ENCODE peak calls at places on chromosomes 11 and 22, in seven cellular contexts. U, G, A, E, L, O and R are unnamed samples.

GRCh38 chr22:19504900-19505734 is 19.1 kb downstream of the CLDN5 start:
- DNase-seq in G (no peak), O (no peak), A (no peak), E (no peak), L (no peak), U (no peak), R (no peak)

GRCh38 chr22:35835998-35836691 is 118.5 kb downstream of the APOL5 start:
- DNase-seq in L (no peak), A (no peak), G (no peak), O (peak; percentile 86), E (no peak), U (peak; percentile 81), R (peak; percentile 75)

GRCh38 chr11:5369793-5370192 is 13.8 kb upstream of the OR51M1 start:
- DNase-seq in O (peak; percentile 60), A (peak; percentile 26), G (peak; percentile 14), U (peak; percentile 72), L (peak; percentile 17), E (peak; percentile 25), R (peak; percentile 1)

GRCh38 chr11:17992916-17993315 is 19.9 kb downstream of the SERGEF start:
- DNase-seq in L (no peak), O (no peak), U (no peak), E (no peak), G (no peak), A (no peak), R (no peak)

GRCh38 chr11:91926967-91927366 is 297.7 kb upstream of the FAT3 start:
- DNase-seq in G (no peak), E (no peak), L (no peak), U (no peak), O (peak; percentile 24), A (no peak), R (no peak)

GRCh38 chr11:116740741-116741140 is 32.0 kb downstream of the BUD13 start:
- DNase-seq in O (no peak), U (no peak), E (no peak), A (no peak), G (no peak), L (no peak), R (no peak)

GRCh38 chr22:25747245-25747944 is 5.4 kb downstream of the MYO18B start:
- DNase-seq in U (peak; percentile 65), G (no peak), E (no peak), L (no peak), A (no peak), O (peak; percentile 96), R (peak; percentile 36)

GRCh38 chr11:105449100-105449734 is 160.7 kb upstream of the GRIA4 start:
- DNase-seq in O (no peak), G (no peak), E (no peak), U (no peak), A (no peak), L (no peak), R (no peak)

GRCh38 chr11:123543796-123544195 is 110.6 kb downstream of the SCN3B start:
- DNase-seq in L (no peak), U (peak; percentile 88), E (no peak), G (no peak), A (no peak), O (peak; percentile 75), R (peak; percentile 85)

GRCh38 chr11:76265771-76266241 is 59.5 kb upstream of the WNT11 start:
- DNase-seq in U (no peak), A (no peak), L (no peak), G (no peak), O (no peak), E (no peak), R (no peak)

GRCh38 chr11:114440971-114441810 is 1.9 kb downstream of the REXO2 start:
- DNase-seq in O (no peak), L (no peak), A (no peak), E (no peak), G (no peak), U (no peak), R (no peak)

GRCh38 chr11:108697872-108698473 is 33.1 kb downstream of the DDX10 start:
- DNase-seq in A (peak; percentile 47), U (peak; percentile 59), O (peak; percentile 83), G (peak; percentile 73), E (peak; percentile 69), L (peak; percentile 73), R (peak; percentile 67)

GRCh38 chr22:33889748-33890147 is 30.5 kb downstream of the LARGE1 start:
- DNase-seq in A (no peak), O (no peak), G (no peak), E (no peak), U (no peak), L (no peak), R (no peak)

GRCh38 chr22:50673231-50674126 is 856 bp downstream of the SHANK3 start:
- DNase-seq in G (peak; percentile 53), L (peak; percentile 53), E (peak; percentile 67), O (no peak), U (no peak), A (peak; percentile 56), R (no peak)

GRCh38 chr11:118167253-118167652 is 9.2 kb downstream of the SCN2B start:
- DNase-seq in A (no peak), O (no peak), U (no peak), L (no peak), E (no peak), G (no peak), R (no peak)

GRCh38 chr11:118167906-118168305 is 8.5 kb downstream of the SCN2B start:
- DNase-seq in G (no peak), A (no peak), E (no peak), O (no peak), L (no peak), U (no peak), R (no peak)

GRCh38 chr11:118164885-118165284 is 11.6 kb downstream of the SCN2B start:
- DNase-seq in U (no peak), O (no peak), G (no peak), L (no peak), A (no peak), E (no peak), R (no peak)

GRCh38 chr11:118168316-118168715 is 8.1 kb downstream of the SCN2B start:
- DNase-seq in A (no peak), G (no peak), L (no peak), E (no peak), O (no peak), U (no peak), R (no peak)

DNA sequence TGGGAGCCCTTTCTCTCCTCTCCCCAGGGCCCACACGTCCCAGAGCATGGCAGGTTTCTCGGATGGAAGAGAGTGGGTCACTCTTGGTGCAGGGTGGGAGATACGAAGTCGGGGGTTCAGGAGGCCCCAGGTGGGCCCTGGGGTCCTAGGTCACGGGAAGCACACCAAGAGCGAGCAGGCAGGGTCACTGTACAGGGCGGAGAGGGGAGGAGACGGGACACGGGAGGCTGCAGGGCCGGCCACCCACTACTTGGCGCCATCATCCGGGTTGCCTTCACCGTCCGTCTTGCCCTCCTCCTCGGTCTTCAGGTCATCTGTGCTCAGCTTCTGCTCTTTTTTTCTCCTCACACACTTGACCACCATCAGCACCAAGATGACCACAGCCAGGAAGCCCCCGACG is 9.8 kb downstream of the SCN2B start:
- DNase-seq in U (no peak), E (no peak), G (no peak), L (no peak), A (no peak), O (no peak), R (no peak)
- TF ChIP-seq CTCF in U (no peak), E (no peak), G (no peak), L (no peak), A (no peak), O (no peak), R (no peak)

GRCh38 chr11:124583827-124584226 is 14.0 kb downstream of the OR8A1 start:
- DNase-seq in G (no peak), U (no peak), L (no peak), A (no peak), E (no peak), O (no peak), R (no peak)

GRCh38 chr11:124584681-124585372 is 15.0 kb downstream of the OR8A1 start:
- DNase-seq in A (no peak), L (no peak), U (no peak), G (no peak), O (no peak), E (no peak), R (no peak)

GRCh38 chr11:124582565-124582964 is 12.8 kb downstream of the OR8A1 start:
- DNase-seq in G (no peak), U (no peak), O (no peak), L (no peak), E (no peak), A (no peak), R (no peak)

GRCh38 chr11:124581817-124582216 is 12.0 kb downstream of the OR8A1 start:
- DNase-seq in U (no peak), E (no peak), O (no peak), L (no peak), A (no peak), G (no peak), R (no peak)

DNA sequence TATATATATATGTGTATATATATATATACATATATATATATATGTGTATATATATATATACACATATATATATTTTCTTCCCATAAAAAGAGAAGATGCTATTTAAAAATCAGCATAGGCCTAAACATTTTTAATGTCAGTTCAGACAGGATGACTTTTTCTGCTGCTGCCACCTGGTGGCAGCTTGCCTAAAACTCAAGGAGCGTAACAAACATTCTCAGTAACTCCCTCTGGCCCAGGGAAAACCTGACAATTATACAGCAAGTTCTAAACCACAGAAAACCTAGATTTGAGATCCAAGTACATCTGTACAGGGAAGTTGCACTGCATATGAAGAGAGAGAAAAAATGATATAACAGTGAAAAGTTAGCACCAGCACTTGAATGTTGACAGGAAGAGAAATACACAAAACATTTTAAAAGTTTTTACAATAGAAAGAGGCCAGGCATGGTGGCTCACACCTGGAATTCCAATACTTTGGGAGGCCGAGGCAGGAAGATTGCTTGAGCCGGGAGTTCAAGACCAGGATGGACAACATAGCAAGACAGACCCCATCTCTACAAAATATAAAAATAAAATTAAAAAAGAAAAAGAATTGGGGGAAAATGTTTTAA is 16.6 kb downstream of the OR8A1 start:
- DNase-seq in L (peak; percentile 22), E (peak; percentile 38), O (peak; percentile 72), A (peak; percentile 69), G (peak; percentile 30), U (peak; percentile 58), R (peak; percentile 34)
- TF ChIP-seq CTCF in L (peak; percentile 46), E (peak; percentile 72), O (peak; percentile 71), A (peak; percentile 70), G (peak; percentile 80), U (peak; percentile 82), R (peak; percentile 56)

GRCh38 chr22:21446827-21447690 is 20.1 kb upstream of the TMEM191C start:
- DNase-seq in G (no peak), L (no peak), U (no peak), E (no peak), A (peak; percentile 2), O (no peak), R (no peak)

GRCh38 chr22:21446128-21446826 is 20.9 kb upstream of the TMEM191C start:
- DNase-seq in O (no peak), L (no peak), G (no peak), U (no peak), A (peak; percentile 3), E (no peak), R (no peak)

GRCh38 chr22:21449531-21450319 is 17.5 kb upstream of the TMEM191C start:
- DNase-seq in U (no peak), L (no peak), A (peak; percentile 1), G (no peak), O (no peak), E (no peak), R (no peak)

GRCh38 chr22:21448627-21449416 is 18.4 kb upstream of the TMEM191C start:
- DNase-seq in L (no peak), G (no peak), E (no peak), O (no peak), A (peak; percentile 1), U (no peak), R (no peak)

GRCh38 chr22:21447694-21448402 is 19.3 kb upstream of the TMEM191C start:
- DNase-seq in G (no peak), O (no peak), U (no peak), E (no peak), L (no peak), A (peak; percentile 10), R (no peak)
- TF ChIP-seq CTCF in G (peak; percentile 33), O (peak; percentile 16), U (peak; percentile 30), E (no peak), L (no peak), A (no peak), R (no peak)

GRCh38 chr11:2913029-2913431 is 16.2 kb downstream of the PHLDA2 start:
- DNase-seq in L (no peak), A (no peak), G (no peak), E (no peak), U (peak; percentile 33), O (peak; percentile 74), R (peak; percentile 13)
- TF ChIP-seq CTCF in L (no peak), A (no peak), G (no peak), E (no peak), U (no peak), O (no peak), R (no peak)